ENCODE peak calls at places on chromosomes 1 and 21, in four cellular contexts. G is H1, C is mesendoderm, H is H9. Z is an unnamed sample. For H3K79me2, the result is how much of the 10 kb centered on the place peaks cover.

GRCh38 chr1:231931846-231932454 is 305.4 kb downstream of the DISC1 start:
- DNase-seq in C (peak), G (peak), H (peak), Z (no peak)

GRCh38 chr1:155202198-155202597 is 5.5 kb downstream of the THBS3 start:
- DNase-seq in G (no peak), H (no peak), C (no peak), Z (no peak)

GRCh38 chr1:220137006-220137794 is 43.3 kb downstream of the IARS2 start:
- DNase-seq in G (no peak), H (no peak), C (no peak), Z (no peak)

GRCh38 chr1:181251001-181251712 is 162.7 kb downstream of the IER5 start:
- DNase-seq in C (no peak), H (no peak), G (no peak), Z (no peak)

GRCh38 chr21:46161800-46162592 is 6.6 kb upstream of the FTCD start:
- DNase-seq in G (peak), H (no peak), C (no peak), Z (no peak)

GRCh38 chr1:109133815-109134214 is 19.9 kb downstream of the ELAPOR1 start:
- DNase-seq in H (no peak), G (no peak), C (no peak), Z (no peak)

GRCh38 chr1:183349201-183349711 is 68.9 kb downstream of the NMNAT2 start:
- DNase-seq in G (no peak), C (peak), H (no peak), Z (no peak)

GRCh38 chr1:6043561-6043960 is 2.1 kb upstream of the KCNAB2 start:
- DNase-seq in H (no peak), G (no peak), C (no peak), Z (no peak)

GRCh38 chr1:43062527-43063080 is 103.9 kb upstream of the SLC2A1 start:
- DNase-seq in C (no peak), H (no peak), G (no peak), Z (no peak)

GRCh38 chr1:29124366-29125236 is 898 bp upstream of the TMEM200B start:
- DNase-seq in C (peak), G (peak), H (peak), Z (peak)

GRCh38 chr1:73998348-73998959 is 199.5 kb downstream of the LRRIQ3 start:
- DNase-seq in C (peak), H (no peak), G (no peak), Z (peak)

GRCh38 chr1:235077571-235078479 is 50.8 kb downstream of the TOMM20 start:
- DNase-seq in C (no peak), G (no peak), H (no peak), Z (no peak)
- H3K4ac ChIP-seq in C (no peak), G (peak), H (no peak), Z (no peak)

DNA sequence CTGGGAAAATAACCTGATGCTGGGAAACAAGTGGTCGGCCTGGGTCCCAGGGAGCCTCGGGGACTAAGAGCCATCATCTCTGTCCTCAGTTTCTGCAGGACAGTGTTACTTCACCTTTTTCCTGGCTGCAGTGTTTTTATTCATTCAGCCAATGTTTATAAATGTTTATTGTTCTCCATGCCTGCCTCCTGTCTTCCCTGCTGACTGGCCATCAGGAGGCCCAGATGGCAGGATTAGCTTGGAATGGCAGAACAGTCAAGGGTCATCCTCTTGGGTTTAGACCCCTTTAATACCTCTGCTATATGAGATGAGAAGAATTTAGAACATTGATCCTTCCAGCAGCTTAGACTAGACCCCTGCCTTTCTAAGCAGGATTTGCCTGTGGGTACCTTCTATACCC is 13.3 kb downstream of the MAPKAPK2 start:
- DNase-seq in C (no peak), H (no peak), G (no peak), Z (no peak)
- H3K79me2 ChIP-seq in C (under half), H (under half), G (under half), Z (under half)

GRCh38 chr1:172954476-172955150 is 96.1 kb downstream of the TNFSF18 start:
- DNase-seq in G (no peak), H (no peak), C (no peak), Z (peak)
- H3K4ac ChIP-seq in G (no peak), H (no peak), C (no peak), Z (no peak)

GRCh38 chr1:36162680-36163079 is 6.7 kb downstream of the MAP7D1 start:
- DNase-seq in C (no peak), G (no peak), H (no peak), Z (no peak)

GRCh38 chr1:36161656-36162531 is 5.9 kb downstream of the MAP7D1 start:
- DNase-seq in C (peak), H (peak), G (no peak), Z (peak)

GRCh38 chr1:36165145-36165544 is 9.2 kb downstream of the MAP7D1 start:
- DNase-seq in H (no peak), G (no peak), C (no peak), Z (no peak)

GRCh38 chr1:36164399-36164798 is 8.4 kb downstream of the MAP7D1 start:
- DNase-seq in H (no peak), G (no peak), C (no peak), Z (no peak)

GRCh38 chr1:36163426-36163825 is 7.5 kb downstream of the MAP7D1 start:
- DNase-seq in H (no peak), C (no peak), G (no peak), Z (no peak)
- H3K79me2 ChIP-seq in H (under half), C (half or more), G (under half), Z (under half)

DNA sequence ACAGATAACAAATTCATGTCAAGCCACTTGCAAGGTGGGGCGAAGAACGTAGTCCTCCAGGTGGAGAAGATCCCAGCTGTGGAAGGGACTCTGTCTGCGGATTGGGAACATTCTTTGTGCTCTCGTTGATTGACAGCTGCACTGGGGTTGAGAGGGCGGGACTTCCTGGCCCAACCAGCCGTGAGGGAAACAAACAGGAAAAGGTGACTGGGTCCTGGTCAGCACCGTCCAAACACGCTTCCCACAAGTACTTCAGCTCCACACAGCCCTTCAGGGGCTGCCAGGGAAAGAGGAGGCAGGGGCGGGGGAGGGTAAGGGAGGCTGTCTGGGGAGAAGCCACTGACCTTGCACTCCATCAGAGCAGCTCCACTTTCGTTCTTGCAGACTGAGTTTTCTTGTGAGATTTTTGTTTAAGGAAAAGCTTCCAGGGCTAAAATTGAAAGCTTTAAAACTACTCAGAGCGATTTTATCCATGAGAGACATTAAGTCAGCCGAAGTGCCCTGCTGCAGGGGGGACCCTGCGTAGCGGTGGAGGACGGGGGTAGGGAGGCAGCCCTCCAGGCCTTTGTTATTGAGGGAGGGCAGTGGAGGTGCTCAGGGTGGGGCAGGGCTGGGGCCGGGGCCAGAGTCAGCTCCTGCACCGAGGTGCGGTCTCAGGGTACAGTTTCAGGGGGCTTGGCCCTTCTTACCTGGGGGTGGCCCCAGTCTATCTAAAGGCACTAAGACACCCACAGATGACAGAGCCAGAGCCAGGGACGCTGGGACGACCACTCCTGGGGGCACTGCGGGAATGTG is 21.6 kb upstream of the STUM start:
- DNase-seq in H (peak), G (peak), C (peak), Z (peak)
- H3K4ac ChIP-seq in H (no peak), G (no peak), C (no peak), Z (no peak)

GRCh38 chr1:23368562-23369334 is 888 bp downstream of the ZNF436 start:
- DNase-seq in C (peak), H (peak), G (peak), Z (peak)

GRCh38 chr1:23366598-23366997 is 3.0 kb downstream of the ZNF436 start:
- DNase-seq in C (no peak), G (no peak), H (no peak), Z (no peak)

GRCh38 chr1:23367451-23367790 is 2.2 kb downstream of the ZNF436 start:
- DNase-seq in G (no peak), C (no peak), H (no peak), Z (no peak)

GRCh38 chr1:23369335-23370013 is at the start of gene ZNF436:
- DNase-seq in G (no peak), H (no peak), C (peak), Z (peak)

GRCh38 chr1:23367791-23368561 is 1.7 kb downstream of the ZNF436 start:
- DNase-seq in C (peak), G (peak), H (peak), Z (peak)
- H3K79me2 ChIP-seq in C (under half), G (under half), H (under half), Z (under half)